ENCODE peak calls at places on chromosomes 5 and 9, in six cellular contexts. O is prostate gland; Q is CD8-positive, alpha-beta T cell; T is NCI-H2029 treated with DMSO at 0.1 percent for 48 hours; P is T1000; B is mesenteric fat pad. L is an unnamed sample.

GRCh38 chr5:133456933-133457402 is 155.4 kb downstream of the FSTL4 start:
- DNase-seq in O (no peak), Q (no peak), T (no peak), P (no peak), B (no peak), L (no peak)

GRCh38 chr5:1255081-1255561 is 29.9 kb downstream of the SLC6A18 start:
- DNase-seq in O (no peak), Q (peak; percentile 34), T (no peak), P (no peak), B (no peak), L (peak; percentile 72)

GRCh38 chr5:175809531-175810121 is 61.8 kb upstream of the CPLX2 start:
- DNase-seq in O (no peak), Q (no peak), T (no peak), P (peak; percentile 71), B (peak; percentile 68), L (no peak)

GRCh38 chr9:21559402-21560280 is 77.5 kb upstream of the IFNE start:
- DNase-seq in O (peak; percentile 20), Q (peak; percentile 19), T (no peak), P (peak; percentile 20), B (peak; percentile 88), L (peak; percentile 57)

GRCh38 chr9:86585422-86586143 is 231.4 kb upstream of the TUT7 start:
- DNase-seq in O (peak; percentile 14), Q (no peak), T (no peak), P (no peak), B (no peak), L (no peak)

GRCh38 chr5:74608754-74609576 is 31.6 kb downstream of the ENC1 start:
- DNase-seq in O (no peak), Q (no peak), T (no peak), P (no peak), B (no peak), L (no peak)

GRCh38 chr5:33936381-33937016 is at the start of gene RXFP3:
- DNase-seq in O (no peak), Q (no peak), T (peak; percentile 31), P (no peak), B (no peak), L (no peak)

GRCh38 chr9:79809931-79810330 is 238.2 kb downstream of the TLE4 start:
- DNase-seq in O (no peak), Q (no peak), T (no peak), P (no peak), B (no peak), L (no peak)

GRCh38 chr9:74770508-74771261 is 117.0 kb downstream of the TRPM6 start:
- DNase-seq in O (no peak), Q (no peak), T (peak; percentile 63), P (no peak), B (no peak), L (peak; percentile 20)

GRCh38 chr9:13928988-13929387 is 385.0 kb downstream of the NFIB start:
- DNase-seq in O (no peak), Q (no peak), T (no peak), P (no peak), B (no peak), L (no peak)

L was measured in naive thymus-derived CD4-positive, alpha-beta T cell.